ENCODE peak calls at places on chromosomes 11 and 22, in seven cellular contexts. B is upper lobe of right lung; S is CD8-positive, alpha-beta memory T cell; N is astrocyte; Z is lower lobe of right lung; O is heart right ventricle; J is heart left ventricle. C is an unnamed sample.

GRCh38 chr11:77547863-77548551 is 41.7 kb upstream of the AQP11 start:
- DNase-seq in B (no peak), S (no peak), N (peak; percentile 47), Z (no peak), O (no peak), J (peak; percentile 26), C (no peak)

GRCh38 chr11:131109256-131109655 is 193.0 kb upstream of the SNX19 start:
- DNase-seq in B (no peak), S (no peak), N (peak; percentile 25), Z (no peak), O (no peak), J (no peak), C (peak; percentile 58)

GRCh38 chr11:35145249-35145648 is 6.3 kb downstream of the CD44 start:
- DNase-seq in B (no peak), S (peak; percentile 76), N (peak; percentile 61), Z (no peak), O (no peak), J (no peak), C (no peak)

GRCh38 chr22:23904855-23905254 is 10.7 kb downstream of the MIF start:
- DNase-seq in B (no peak), S (no peak), N (no peak), Z (no peak), O (peak; percentile 60), J (no peak), C (peak; percentile 75)

GRCh38 chr11:102320679-102321078 is 3.4 kb downstream of the BIRC3 start:
- DNase-seq in B (no peak), S (no peak), N (no peak), Z (no peak), O (no peak), J (no peak), C (peak; percentile 35)

GRCh38 chr11:15650105-15650938 is 535.6 kb downstream of the INSC start:
- DNase-seq in B (peak; percentile 95), S (peak; percentile 54), N (peak; percentile 71), Z (peak; percentile 94), O (peak; percentile 97), J (peak; percentile 96), C (peak; percentile 85)

GRCh38 chr11:76653674-76654309 is 16.8 kb downstream of the LRRC32 start:
- DNase-seq in B (no peak), S (no peak), N (peak; percentile 66), Z (no peak), O (no peak), J (peak; percentile 71), C (no peak)

GRCh38 chr11:107405260-107405659 is 52.4 kb downstream of the CWF19L2 start:
- DNase-seq in B (no peak), S (no peak), N (no peak), Z (no peak), O (no peak), J (no peak), C (no peak)

GRCh38 chr22:19621372-19622060 is 92.8 kb upstream of the SEPTIN5 start:
- DNase-seq in B (no peak), S (no peak), N (no peak), Z (no peak), O (no peak), J (no peak), C (peak; percentile 11)

GRCh38 chr11:44097821-44098220 is 2.3 kb downstream of the EXT2 start:
- DNase-seq in B (no peak), S (no peak), N (peak; percentile 18), Z (no peak), O (no peak), J (no peak), C (no peak)

GRCh38 chr11:93216511-93217121 is 18.8 kb upstream of the SLC36A4 start:
- DNase-seq in B (no peak), S (no peak), N (no peak), Z (no peak), O (no peak), J (no peak), C (no peak)

GRCh38 chr11:16097543-16097942 is 258.8 kb downstream of the SOX6 start:
- DNase-seq in B (no peak), S (no peak), N (no peak), Z (no peak), O (no peak), J (no peak), C (no peak)

GRCh38 chr11:30282289-30282631 is 40.6 kb upstream of the ARL14EP start:
- DNase-seq in B (no peak), S (peak; percentile 48), N (no peak), Z (no peak), O (no peak), J (no peak), C (no peak)

GRCh38 chr11:92707173-92707619 is 262.3 kb upstream of the MTNR1B start:
- DNase-seq in B (no peak), S (no peak), N (no peak), Z (no peak), O (no peak), J (no peak), C (no peak)

GRCh38 chr11:106961518-106961917 is 56.8 kb downstream of the GUCY1A2 start:
- DNase-seq in B (no peak), S (no peak), N (peak; percentile 92), Z (no peak), O (no peak), J (no peak), C (no peak)

GRCh38 chr11:64810891-64811272 is 531 bp upstream of the MEN1 start:
- DNase-seq in B (no peak), S (peak; percentile 75), N (no peak), Z (no peak), O (no peak), J (no peak), C (no peak)

GRCh38 chr11:66723693-66724092 is 5.3 kb downstream of the SPTBN2 start:
- DNase-seq in B (no peak), S (peak; percentile 35), N (no peak), Z (no peak), O (no peak), J (no peak), C (no peak)

GRCh38 chr11:112582366-112582765 is 321.7 kb upstream of the PLET1 start:
- DNase-seq in B (no peak), S (no peak), N (no peak), Z (no peak), O (no peak), J (no peak), C (no peak)

GRCh38 chr11:100004541-100004940 is 682.5 kb upstream of the ARHGAP42 start:
- DNase-seq in B (no peak), S (no peak), N (no peak), Z (no peak), O (no peak), J (no peak), C (no peak)

GRCh38 chr11:92739020-92739419 is 230.4 kb upstream of the MTNR1B start:
- DNase-seq in B (no peak), S (no peak), N (peak; percentile 39), Z (no peak), O (no peak), J (no peak), C (no peak)

GRCh38 chr22:26547426-26547825 is 35.2 kb upstream of the TFIP11 start:
- DNase-seq in B (no peak), S (no peak), N (no peak), Z (no peak), O (no peak), J (no peak), C (no peak)

DNA sequence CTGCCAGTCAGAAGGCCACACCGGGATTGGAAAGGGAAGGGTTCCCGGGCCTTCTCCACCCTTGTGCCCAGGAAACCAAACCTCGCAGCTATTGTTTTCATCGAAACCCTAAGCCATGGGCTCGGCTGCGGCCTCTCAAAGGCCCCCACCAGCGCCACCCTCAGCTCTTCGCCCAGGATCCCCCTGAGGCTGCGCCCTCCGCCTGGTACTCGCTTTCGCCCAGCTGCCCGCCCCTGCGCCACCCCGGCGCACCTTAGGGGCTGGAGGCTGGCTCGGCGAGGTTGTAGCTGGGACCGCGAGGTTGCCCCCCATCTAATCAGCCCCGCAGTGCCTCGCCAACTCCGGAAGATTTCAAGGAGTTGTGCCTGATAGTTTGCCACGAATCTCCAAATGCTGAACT is 49.0 kb downstream of the FZD4 start:
- DNase-seq in B (no peak), S (no peak), N (no peak), Z (no peak), O (no peak), J (no peak), C (no peak)
- H3K27ac ChIP-seq in B (no peak overlapping the region), S (no peak overlapping the region), N (no peak overlapping the region), Z (no peak overlapping the region), O (no peak overlapping the region), J (no peak overlapping the region), C (no peak overlapping the region)

GRCh38 chr11:47280860-47281259 is 10.9 kb downstream of the MADD start:
- DNase-seq in B (no peak), S (no peak), N (no peak), Z (no peak), O (no peak), J (no peak), C (no peak)

GRCh38 chr11:47278769-47279168 is 8.8 kb downstream of the MADD start:
- DNase-seq in B (no peak), S (no peak), N (no peak), Z (no peak), O (no peak), J (no peak), C (no peak)

GRCh38 chr11:47284151-47284550 is 14.2 kb downstream of the MADD start:
- DNase-seq in B (no peak), S (no peak), N (no peak), Z (no peak), O (no peak), J (no peak), C (no peak)

GRCh38 chr11:47280099-47280498 is 10.2 kb downstream of the MADD start:
- DNase-seq in B (no peak), S (no peak), N (no peak), Z (no peak), O (no peak), J (no peak), C (no peak)

GRCh38 chr11:47282462-47282861 is 12.5 kb downstream of the MADD start:
- DNase-seq in B (no peak), S (no peak), N (no peak), Z (no peak), O (no peak), J (no peak), C (no peak)
- H3K27ac ChIP-seq in B (no peak overlapping the region), S (no peak overlapping the region), N (no peak overlapping the region), Z (no peak overlapping the region), O (no peak overlapping the region), J (no peak overlapping the region), C (no peak overlapping the region)

GRCh38 chr11:28259177-28259843 is 151.1 kb downstream of the METTL15 start:
- DNase-seq in B (no peak), S (no peak), N (no peak), Z (no peak), O (no peak), J (no peak), C (no peak)
- H3K27ac ChIP-seq in B (no peak overlapping the region), S (no peak overlapping the region), N (no peak overlapping the region), Z (no peak overlapping the region), O (no peak overlapping the region), J (no peak overlapping the region), C (no peak overlapping the region)

DNA sequence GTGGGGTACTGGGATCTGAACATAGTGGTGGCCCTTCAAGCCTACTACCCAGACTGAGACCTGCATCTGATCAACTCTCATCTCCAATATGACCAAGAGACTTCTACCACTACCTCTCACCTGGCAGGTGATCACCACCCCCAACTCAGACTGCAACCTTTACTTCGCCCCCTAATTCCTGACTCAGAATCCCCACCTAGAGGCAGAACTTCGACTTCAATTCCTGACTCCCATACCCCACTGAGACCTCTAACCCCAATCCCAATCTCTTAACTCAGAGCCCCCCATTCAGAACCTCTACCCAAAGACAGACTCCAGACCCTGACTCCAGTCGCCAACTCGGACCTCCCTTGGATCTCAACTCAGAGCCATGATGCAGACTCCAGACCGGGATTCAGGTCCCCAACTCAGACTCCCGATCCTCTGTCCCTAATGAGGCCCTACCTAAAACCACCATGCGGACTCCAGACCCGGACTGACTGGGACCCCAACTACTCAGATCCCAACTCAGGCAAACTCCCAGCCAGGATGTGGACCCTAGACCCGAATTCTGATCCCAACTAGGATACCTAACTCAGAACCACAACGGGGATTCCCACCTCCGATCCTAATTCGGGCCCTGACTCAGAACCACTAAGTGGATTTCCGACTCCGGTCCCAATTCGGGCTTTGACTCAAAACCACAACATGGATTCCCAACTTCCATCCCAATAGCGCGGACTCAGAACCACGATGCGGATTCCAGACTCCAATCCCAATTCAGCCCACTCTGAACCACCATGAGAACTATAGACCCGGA is 1.2 kb downstream of the KCNQ1OT1 start:
- DNase-seq in B (no peak), S (peak; percentile 41), N (no peak), Z (no peak), O (no peak), J (no peak), C (no peak)
- H3K27ac ChIP-seq in B (peak overlapping the region; percentile 80), S (peak overlapping the region; percentile 65), N (peak overlapping the region; percentile 3), Z (peak overlapping the region; percentile 92), O (no peak overlapping the region), J (peak overlapping the region; percentile 73), C (no peak overlapping the region)